ENCODE peak calls at places on chromosomes 2 and 18, in five cellular contexts. One of them, this sample, is unnamed.
A peak's percentile ranks its signal among the peaks of the same experiment; 100 is the strongest.

GRCh38 chr2:38168710-38169480 is 92.9 kb upstream of the CYP1B1 start:
- DNase-seq in endothelial cell: no peak
- DNase-seq in astrocyte of the spinal cord: peak; percentile 82
- DNase-seq in GM12878: no peak
- DNase-seq in fibroblast of mammary gland: peak; percentile 81
- DNase-seq in this sample: no peak

GRCh38 chr2:122329266-122329665 is 573.8 kb downstream of the TSN start:
- DNase-seq in endothelial cell: no peak
- DNase-seq in astrocyte of the spinal cord: no peak
- DNase-seq in GM12878: no peak
- DNase-seq in fibroblast of mammary gland: no peak
- DNase-seq in this sample: no peak

GRCh38 chr2:27885656-27886055 is 4.5 kb downstream of the RBKS start:
- DNase-seq in endothelial cell: no peak
- DNase-seq in astrocyte of the spinal cord: no peak
- DNase-seq in GM12878: no peak
- DNase-seq in fibroblast of mammary gland: no peak
- DNase-seq in this sample: no peak

GRCh38 chr2:32806857-32807256 is 139.9 kb upstream of the LTBP1 start:
- DNase-seq in endothelial cell: no peak
- DNase-seq in astrocyte of the spinal cord: no peak
- DNase-seq in GM12878: no peak
- DNase-seq in fibroblast of mammary gland: no peak
- DNase-seq in this sample: no peak

GRCh38 chr2:8059794-8060193 is 622.1 kb upstream of the ID2 start:
- DNase-seq in endothelial cell: no peak
- DNase-seq in astrocyte of the spinal cord: no peak
- DNase-seq in GM12878: no peak
- DNase-seq in fibroblast of mammary gland: no peak
- DNase-seq in this sample: no peak

GRCh38 chr2:31060397-31060796 is 77.8 kb downstream of the GALNT14 start:
- DNase-seq in endothelial cell: no peak
- DNase-seq in astrocyte of the spinal cord: no peak
- DNase-seq in GM12878: no peak
- DNase-seq in fibroblast of mammary gland: no peak
- DNase-seq in this sample: peak; percentile 47

GRCh38 chr2:70121627-70122372 is 34.5 kb downstream of the PCBP1 start:
- DNase-seq in endothelial cell: no peak
- DNase-seq in astrocyte of the spinal cord: no peak
- DNase-seq in GM12878: no peak
- DNase-seq in fibroblast of mammary gland: no peak
- DNase-seq in this sample: no peak

GRCh38 chr18:362914-363295 is 95.1 kb upstream of the THOC1 start:
- DNase-seq in endothelial cell: no peak
- DNase-seq in astrocyte of the spinal cord: no peak
- DNase-seq in GM12878: no peak
- DNase-seq in fibroblast of mammary gland: no peak
- DNase-seq in this sample: no peak

GRCh38 chr2:43542285-43542933 is 53.4 kb downstream of the THADA start:
- DNase-seq in endothelial cell: no peak
- DNase-seq in astrocyte of the spinal cord: peak; percentile 76
- DNase-seq in GM12878: no peak
- DNase-seq in fibroblast of mammary gland: peak; percentile 77
- DNase-seq in this sample: no peak

GRCh38 chr2:207148025-207148424 is 17.7 kb downstream of the KLF7 start:
- DNase-seq in endothelial cell: no peak
- DNase-seq in astrocyte of the spinal cord: peak; percentile 23
- DNase-seq in GM12878: no peak
- DNase-seq in fibroblast of mammary gland: peak; percentile 79
- DNase-seq in this sample: no peak

GRCh38 chr2:8605350-8606065 is 76.3 kb upstream of the ID2 start:
- DNase-seq in endothelial cell: no peak
- DNase-seq in astrocyte of the spinal cord: peak; percentile 65
- DNase-seq in GM12878: no peak
- DNase-seq in fibroblast of mammary gland: peak; percentile 46
- DNase-seq in this sample: no peak

GRCh38 chr18:37987901-37988300 is 422.3 kb upstream of the CELF4 start:
- DNase-seq in endothelial cell: no peak
- DNase-seq in astrocyte of the spinal cord: no peak
- DNase-seq in GM12878: no peak
- DNase-seq in fibroblast of mammary gland: no peak
- DNase-seq in this sample: no peak

GRCh38 chr2:66962625-66963207 is 434.4 kb upstream of the ETAA1 start:
- DNase-seq in endothelial cell: no peak
- DNase-seq in astrocyte of the spinal cord: peak; percentile 66
- DNase-seq in GM12878: no peak
- DNase-seq in fibroblast of mammary gland: no peak
- DNase-seq in this sample: no peak

GRCh38 chr18:3046216-3046808 is 33.4 kb upstream of the LPIN2 start:
- DNase-seq in endothelial cell: no peak
- DNase-seq in astrocyte of the spinal cord: no peak
- DNase-seq in GM12878: no peak
- DNase-seq in fibroblast of mammary gland: no peak
- DNase-seq in this sample: no peak

GRCh38 chr2:46893231-46893943 is 22.2 kb downstream of the MCFD2 start:
- DNase-seq in endothelial cell: no peak
- DNase-seq in astrocyte of the spinal cord: no peak
- DNase-seq in GM12878: no peak
- DNase-seq in fibroblast of mammary gland: peak; percentile 49
- DNase-seq in this sample: no peak

GRCh38 chr18:73774836-73775509 is 372.7 kb downstream of the FBXO15 start:
- DNase-seq in endothelial cell: no peak
- DNase-seq in astrocyte of the spinal cord: no peak
- DNase-seq in GM12878: no peak
- DNase-seq in fibroblast of mammary gland: peak; percentile 29
- DNase-seq in this sample: no peak

GRCh38 chr18:23822590-23823385 is 133.5 kb downstream of the LAMA3 start:
- DNase-seq in endothelial cell: no peak
- DNase-seq in astrocyte of the spinal cord: peak; percentile 54
- DNase-seq in GM12878: no peak
- DNase-seq in fibroblast of mammary gland: peak; percentile 66
- DNase-seq in this sample: peak; percentile 89

GRCh38 chr2:95317123-95317500 is 20.0 kb downstream of the KCNIP3 start:
- DNase-seq in endothelial cell: no peak
- DNase-seq in astrocyte of the spinal cord: no peak
- DNase-seq in GM12878: no peak
- DNase-seq in fibroblast of mammary gland: no peak
- DNase-seq in this sample: no peak

GRCh38 chr2:133652407-133652806 is 84.1 kb upstream of the NCKAP5 start:
- DNase-seq in endothelial cell: no peak
- DNase-seq in astrocyte of the spinal cord: peak; percentile 56
- DNase-seq in GM12878: no peak
- DNase-seq in fibroblast of mammary gland: no peak
- DNase-seq in this sample: no peak

GRCh38 chr2:171244970-171245782 is 84.5 kb upstream of the TLK1 start:
- DNase-seq in endothelial cell: no peak
- DNase-seq in astrocyte of the spinal cord: no peak
- DNase-seq in GM12878: no peak
- DNase-seq in fibroblast of mammary gland: peak; percentile 83
- DNase-seq in this sample: no peak

GRCh38 chr2:25076749-25077148 is 34.9 kb downstream of the EFR3B start:
- DNase-seq in endothelial cell: no peak
- DNase-seq in astrocyte of the spinal cord: no peak
- DNase-seq in GM12878: no peak
- DNase-seq in fibroblast of mammary gland: peak; percentile 43
- DNase-seq in this sample: no peak

GRCh38 chr2:178229927-178230326 is 35.6 kb downstream of the OSBPL6 start:
- DNase-seq in endothelial cell: no peak
- DNase-seq in astrocyte of the spinal cord: no peak
- DNase-seq in GM12878: no peak
- DNase-seq in fibroblast of mammary gland: no peak
- DNase-seq in this sample: no peak

GRCh38 chr18:59690216-59691045 is 6.8 kb downstream of the CCBE1 start:
- DNase-seq in endothelial cell: no peak
- DNase-seq in astrocyte of the spinal cord: no peak
- DNase-seq in GM12878: no peak
- DNase-seq in fibroblast of mammary gland: peak; percentile 45
- DNase-seq in this sample: no peak

GRCh38 chr2:20839052-20839451 is 16.2 kb upstream of the LDAH start:
- DNase-seq in endothelial cell: no peak
- DNase-seq in astrocyte of the spinal cord: no peak
- DNase-seq in GM12878: no peak
- DNase-seq in fibroblast of mammary gland: no peak
- DNase-seq in this sample: no peak

GRCh38 chr2:217870528-217871011 is 132.2 kb downstream of the TNS1 start:
- DNase-seq in endothelial cell: no peak
- DNase-seq in astrocyte of the spinal cord: no peak
- DNase-seq in GM12878: no peak
- DNase-seq in fibroblast of mammary gland: no peak
- DNase-seq in this sample: no peak

GRCh38 chr18:37965572-37965970 is 400.0 kb upstream of the CELF4 start:
- DNase-seq in endothelial cell: no peak
- DNase-seq in astrocyte of the spinal cord: no peak
- DNase-seq in GM12878: no peak
- DNase-seq in fibroblast of mammary gland: no peak
- DNase-seq in this sample: no peak

GRCh38 chr18:10875836-10876235 is 273.5 kb downstream of the PIEZO2 start:
- DNase-seq in endothelial cell: no peak
- DNase-seq in astrocyte of the spinal cord: no peak
- DNase-seq in GM12878: no peak
- DNase-seq in fibroblast of mammary gland: no peak
- DNase-seq in this sample: no peak

GRCh38 chr2:169189123-169189522 is 119.8 kb downstream of the DHRS9 start:
- DNase-seq in endothelial cell: no peak
- DNase-seq in astrocyte of the spinal cord: no peak
- DNase-seq in GM12878: no peak
- DNase-seq in fibroblast of mammary gland: no peak
- DNase-seq in this sample: no peak

GRCh38 chr2:204586444-204587165 is 41.3 kb downstream of the PARD3B start:
- DNase-seq in endothelial cell: no peak
- DNase-seq in astrocyte of the spinal cord: no peak
- DNase-seq in GM12878: no peak
- DNase-seq in fibroblast of mammary gland: no peak
- DNase-seq in this sample: no peak

GRCh38 chr18:26532367-26533340 is 15.7 kb downstream of the KCTD1 start:
- DNase-seq in endothelial cell: no peak
- DNase-seq in astrocyte of the spinal cord: no peak
- DNase-seq in GM12878: no peak
- DNase-seq in fibroblast of mammary gland: peak; percentile 55
- DNase-seq in this sample: no peak

GRCh38 chr18:30556112-30556511 is 486.4 kb downstream of the DSC3 start:
- DNase-seq in endothelial cell: no peak
- DNase-seq in astrocyte of the spinal cord: no peak
- DNase-seq in GM12878: no peak
- DNase-seq in fibroblast of mammary gland: no peak
- DNase-seq in this sample: no peak

GRCh38 chr2:95061601-95062183 is 36.2 kb downstream of the MAL start:
- DNase-seq in endothelial cell: no peak
- DNase-seq in astrocyte of the spinal cord: no peak
- DNase-seq in GM12878: no peak
- DNase-seq in fibroblast of mammary gland: no peak
- DNase-seq in this sample: no peak

DNA sequence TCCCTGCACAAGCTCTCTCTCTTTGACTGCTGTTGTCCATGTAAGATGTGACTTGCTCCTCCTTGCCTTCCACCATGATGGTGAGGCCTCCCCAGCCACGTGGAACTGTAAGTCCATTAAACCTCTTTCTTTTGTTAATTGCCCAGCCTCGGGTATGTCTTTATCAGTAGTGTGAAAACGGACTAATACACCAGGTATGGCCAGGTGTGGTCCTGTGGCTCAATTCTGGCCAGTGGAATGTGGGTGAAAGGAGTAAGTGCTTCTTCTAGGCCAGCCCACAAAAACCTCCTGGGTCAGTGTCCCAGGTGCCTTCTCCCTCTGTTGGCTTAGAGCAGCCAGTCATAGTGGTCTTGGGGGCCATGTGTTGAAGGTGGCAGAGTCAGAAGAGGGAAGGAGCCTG is 57.0 kb downstream of the PRKCE start:
- DNase-seq in endothelial cell: no peak
- DNase-seq in astrocyte of the spinal cord: no peak
- DNase-seq in GM12878: no peak
- DNase-seq in fibroblast of mammary gland: no peak
- DNase-seq in this sample: no peak
- TF ChIP-seq CTCF in endothelial cell: no peak
- TF ChIP-seq CTCF in astrocyte of the spinal cord: no peak
- TF ChIP-seq CTCF in GM12878: no peak
- TF ChIP-seq CTCF in fibroblast of mammary gland: no peak
- TF ChIP-seq CTCF in this sample: no peak

GRCh38 chr2:10424051-10424450 is 24.1 kb downstream of the ODC1 start:
- DNase-seq in endothelial cell: no peak
- DNase-seq in astrocyte of the spinal cord: peak; percentile 77
- DNase-seq in GM12878: no peak
- DNase-seq in fibroblast of mammary gland: peak; percentile 60
- DNase-seq in this sample: no peak
- TF ChIP-seq CTCF in endothelial cell: no peak
- TF ChIP-seq CTCF in astrocyte of the spinal cord: no peak
- TF ChIP-seq CTCF in GM12878: no peak
- TF ChIP-seq CTCF in fibroblast of mammary gland: no peak
- TF ChIP-seq CTCF in this sample: no peak

GRCh38 chr2:45650851-45651414 is 542 bp upstream of the PRKCE start:
- DNase-seq in endothelial cell: peak; percentile 85
- DNase-seq in astrocyte of the spinal cord: peak; percentile 96
- DNase-seq in GM12878: peak; percentile 76
- DNase-seq in fibroblast of mammary gland: peak; percentile 97
- DNase-seq in this sample: peak; percentile 48
- TF ChIP-seq CTCF in endothelial cell: peak; percentile 25
- TF ChIP-seq CTCF in astrocyte of the spinal cord: peak; percentile 44
- TF ChIP-seq CTCF in GM12878: peak; percentile 49
- TF ChIP-seq CTCF in fibroblast of mammary gland: peak; percentile 37
- TF ChIP-seq CTCF in this sample: peak; percentile 43

GRCh38 chr2:60516826-60517225 is 36.6 kb downstream of the BCL11A start:
- DNase-seq in endothelial cell: no peak
- DNase-seq in astrocyte of the spinal cord: no peak
- DNase-seq in GM12878: no peak
- DNase-seq in fibroblast of mammary gland: no peak
- DNase-seq in this sample: no peak

GRCh38 chr2:60517441-60517840 is 36.0 kb downstream of the BCL11A start:
- DNase-seq in endothelial cell: no peak
- DNase-seq in astrocyte of the spinal cord: no peak
- DNase-seq in GM12878: no peak
- DNase-seq in fibroblast of mammary gland: no peak
- DNase-seq in this sample: no peak

GRCh38 chr2:60516383-60516811 is 37.1 kb downstream of the BCL11A start:
- DNase-seq in endothelial cell: no peak
- DNase-seq in astrocyte of the spinal cord: peak; percentile 95
- DNase-seq in GM12878: no peak
- DNase-seq in fibroblast of mammary gland: peak; percentile 57
- DNase-seq in this sample: peak; percentile 68

GRCh38 chr2:60514886-60515407 is 38.5 kb downstream of the BCL11A start:
- DNase-seq in endothelial cell: no peak
- DNase-seq in astrocyte of the spinal cord: no peak
- DNase-seq in GM12878: no peak
- DNase-seq in fibroblast of mammary gland: no peak
- DNase-seq in this sample: no peak

DNA sequence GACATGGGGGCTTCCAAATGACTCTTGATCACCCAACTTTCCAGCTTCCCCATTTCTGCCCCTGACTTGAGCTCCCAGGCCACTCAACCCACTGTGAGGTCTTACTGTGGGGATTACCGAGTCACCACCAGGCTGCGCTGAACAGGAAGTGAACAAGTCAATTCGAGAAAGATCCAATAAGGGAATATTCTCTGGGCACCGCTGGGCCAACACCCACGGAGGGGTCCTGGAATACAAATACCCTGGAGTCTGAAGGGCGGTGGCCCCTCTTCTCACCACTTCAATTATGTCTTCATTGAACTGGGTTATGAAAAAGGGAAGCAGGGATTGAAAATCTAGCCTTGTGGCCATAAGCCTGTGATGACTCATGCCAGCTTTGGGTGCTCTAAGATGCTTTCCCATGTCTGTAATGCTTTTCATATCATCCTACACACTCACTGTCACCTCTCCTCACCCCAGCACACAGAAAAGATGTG is 37.7 kb downstream of the BCL11A start:
- DNase-seq in endothelial cell: no peak
- DNase-seq in astrocyte of the spinal cord: peak; percentile 92
- DNase-seq in GM12878: peak; percentile 90
- DNase-seq in fibroblast of mammary gland: peak; percentile 46
- DNase-seq in this sample: no peak
- TF ChIP-seq CTCF in endothelial cell: no peak
- TF ChIP-seq CTCF in astrocyte of the spinal cord: peak; percentile 41
- TF ChIP-seq CTCF in GM12878: no peak
- TF ChIP-seq CTCF in fibroblast of mammary gland: no peak
- TF ChIP-seq CTCF in this sample: no peak

This sample was measured in epithelial cell of proximal tubule.